ENCODE peak calls at places on chromosomes 7 and 10, in four cellular contexts. K, Q, B and X are unnamed samples.

GRCh38 chr10:80205478-80206276 is at the start of gene ANXA11:
- DNase-seq in B (peak; percentile 96), Q (peak; percentile 81), K (peak; percentile 89), X (peak; percentile 85)

GRCh38 chr10:113469796-113470195 is 83.1 kb upstream of the HABP2 start:
- DNase-seq in K (no peak), B (no peak), Q (no peak), X (no peak)

GRCh38 chr10:26737730-26738129 is 40.2 kb downstream of the PDSS1 start:
- DNase-seq in B (no peak), K (no peak), Q (no peak), X (no peak)

GRCh38 chr7:155643804-155644177 is 670 bp upstream of the RBM33 start:
- DNase-seq in B (no peak), Q (no peak), K (no peak), X (no peak)

GRCh38 chr10:50349554-50349953 is 98.2 kb upstream of the ASAH2 start:
- DNase-seq in K (no peak), Q (no peak), B (no peak), X (no peak)

GRCh38 chr10:12980713-12981306 is 20.7 kb downstream of the CCDC3 start:
- DNase-seq in Q (no peak), B (no peak), K (no peak), X (no peak)

GRCh38 chr10:14358886-14359573 is 28.3 kb upstream of the FRMD4A start:
- DNase-seq in B (no peak), K (no peak), Q (no peak), X (no peak)

GRCh38 chr10:23994459-23995046 is 214.4 kb upstream of the KIAA1217 start:
- DNase-seq in Q (peak; percentile 36), B (peak; percentile 52), K (peak; percentile 77), X (peak; percentile 30)

GRCh38 chr10:101291254-101292193 is 62.3 kb upstream of the LBX1 start:
- DNase-seq in K (peak; percentile 48), Q (peak; percentile 39), B (peak; percentile 94), X (peak; percentile 33)

GRCh38 chr7:69903410-69903809 is 305.1 kb downstream of the AUTS2 start:
- DNase-seq in K (no peak), Q (no peak), B (no peak), X (no peak)

GRCh38 chr7:587769-588168 is 68.1 kb upstream of the PDGFA start:
- DNase-seq in Q (no peak), K (no peak), B (no peak), X (no peak)

GRCh38 chr10:47143072-47143471 is 156.9 kb upstream of the GDF10 start:
- DNase-seq in K (no peak), B (no peak), Q (no peak), X (no peak)

GRCh38 chr7:155262010-155262409 is 35.7 kb upstream of the INSIG1 start:
- DNase-seq in K (no peak), Q (no peak), B (no peak), X (no peak)

GRCh38 chr10:11602357-11602756 is 9.1 kb downstream of the USP6NL start:
- DNase-seq in K (no peak), Q (no peak), B (no peak), X (no peak)

GRCh38 chr10:72697711-72698110 is 5.8 kb downstream of the MCU start:
- DNase-seq in B (no peak), Q (no peak), K (no peak), X (no peak)

GRCh38 chr10:79179404-79180309 is 110.9 kb downstream of the ZMIZ1 start:
- DNase-seq in K (no peak), B (peak; percentile 92), Q (no peak), X (no peak)

GRCh38 chr7:92255308-92255707 is 9.5 kb downstream of the ANKIB1 start:
- DNase-seq in B (no peak), Q (no peak), K (no peak), X (peak; percentile 68)

GRCh38 chr10:93603023-93603422 is 2.0 kb upstream of the RBP4 start:
- DNase-seq in Q (no peak), B (no peak), K (no peak), X (no peak)

GRCh38 chr10:73169320-73169719 is 1.4 kb downstream of the FAM149B1 start:
- DNase-seq in Q (no peak), K (no peak), B (no peak), X (no peak)

GRCh38 chr7:157685430-157686284 is 348.9 kb downstream of the DNAJB6 start:
- DNase-seq in K (no peak), B (peak; percentile 44), Q (no peak), X (peak; percentile 40)

GRCh38 chr7:75740846-75741497 is 2.2 kb upstream of the HIP1 start:
- DNase-seq in B (no peak), K (peak; percentile 24), Q (no peak), X (no peak)

GRCh38 chr7:143013473-143013872 is 13.5 kb downstream of the OR9A2 start:
- DNase-seq in B (no peak), Q (peak; percentile 14), K (no peak), X (no peak)

GRCh38 chr10:18611168-18611567 is 40.2 kb downstream of the NSUN6 start:
- DNase-seq in K (no peak), B (no peak), Q (no peak), X (no peak)

GRCh38 chr10:15346440-15347141 is 24.5 kb downstream of the FAM171A1 start:
- DNase-seq in B (peak; percentile 73), Q (peak; percentile 25), K (no peak), X (no peak)

GRCh38 chr10:126599949-126600627 is 70.4 kb downstream of the C10orf90 start:
- DNase-seq in Q (no peak), K (no peak), B (peak; percentile 60), X (no peak)

GRCh38 chr7:112421666-112422486 is 28.4 kb upstream of the IFRD1 start:
- DNase-seq in K (no peak), B (no peak), Q (no peak), X (no peak)

GRCh38 chr10:124181656-124182055 is 88.3 kb upstream of the CHST15 start:
- DNase-seq in K (no peak), B (no peak), Q (no peak), X (no peak)

GRCh38 chr7:39811161-39811614 is 138.9 kb upstream of the CDK13 start:
- DNase-seq in K (no peak), Q (no peak), B (peak; percentile 81), X (peak; percentile 57)

GRCh38 chr10:33327750-33328149 is 6.7 kb downstream of the NRP1 start:
- DNase-seq in B (no peak), K (no peak), Q (no peak), X (no peak)

GRCh38 chr10:33328253-33328652 is 6.2 kb downstream of the NRP1 start:
- DNase-seq in B (no peak), K (no peak), Q (no peak), X (no peak)

GRCh38 chr10:33325929-33326328 is 8.5 kb downstream of the NRP1 start:
- DNase-seq in B (no peak), K (no peak), Q (no peak), X (no peak)

GRCh38 chr10:33329178-33329577 is 5.3 kb downstream of the NRP1 start:
- DNase-seq in B (no peak), K (no peak), Q (no peak), X (no peak)

GRCh38 chr10:33326897-33327296 is 7.6 kb downstream of the NRP1 start:
- DNase-seq in K (no peak), Q (no peak), B (no peak), X (no peak)
- H3K27ac ChIP-seq in K (no peak overlapping the region), Q (no peak overlapping the region), B (peak overlapping the region; percentile 93), X (no peak overlapping the region)

GRCh38 chr7:20796565-20796964 is 9.9 kb upstream of the SP8 start:
- DNase-seq in Q (no peak), B (no peak), K (no peak), X (no peak)
- H3K27me3 ChIP-seq in Q (no peaks in the 10 kb centered on the region), B (peaks cover 80% of the 10 kb centered on the region), K (peaks cover 59% of the 10 kb centered on the region), X (peaks cover 83% of the 10 kb centered on the region)

GRCh38 chr7:47493971-47494370 is 87.9 kb downstream of the TNS3 start:
- DNase-seq in B (no peak), Q (no peak), K (no peak), X (no peak)
- H3K4me3 ChIP-seq in B (no peak overlapping the region), Q (no peak overlapping the region), K (no peak overlapping the region), X (no peak overlapping the region)

DNA sequence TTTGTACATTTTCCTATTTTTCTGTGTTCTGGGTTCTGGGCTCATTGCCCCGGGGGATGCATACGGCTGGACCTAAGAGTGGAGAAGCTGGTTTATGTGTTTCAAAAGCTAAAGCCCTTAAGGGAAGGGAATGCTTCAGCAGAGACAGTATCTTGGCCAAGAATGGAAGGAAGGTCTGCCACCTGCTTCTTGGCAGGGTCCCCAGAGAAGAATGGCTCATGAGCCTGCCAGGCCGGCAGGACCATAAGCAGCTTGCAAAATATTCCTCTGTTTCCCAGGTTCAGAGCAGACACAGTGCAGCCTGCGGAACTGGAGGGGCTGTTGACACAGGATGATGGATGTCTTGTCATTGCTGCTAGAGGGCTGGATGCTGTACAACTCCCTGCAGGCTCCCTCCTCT is 7.8 kb upstream of the ABHD11 start:
- DNase-seq in K (peak; percentile 67), Q (no peak), B (no peak), X (no peak)
- H3K27ac ChIP-seq in K (peak overlapping the region; percentile 69), Q (no peak overlapping the region), B (no peak overlapping the region), X (no peak overlapping the region)

DNA sequence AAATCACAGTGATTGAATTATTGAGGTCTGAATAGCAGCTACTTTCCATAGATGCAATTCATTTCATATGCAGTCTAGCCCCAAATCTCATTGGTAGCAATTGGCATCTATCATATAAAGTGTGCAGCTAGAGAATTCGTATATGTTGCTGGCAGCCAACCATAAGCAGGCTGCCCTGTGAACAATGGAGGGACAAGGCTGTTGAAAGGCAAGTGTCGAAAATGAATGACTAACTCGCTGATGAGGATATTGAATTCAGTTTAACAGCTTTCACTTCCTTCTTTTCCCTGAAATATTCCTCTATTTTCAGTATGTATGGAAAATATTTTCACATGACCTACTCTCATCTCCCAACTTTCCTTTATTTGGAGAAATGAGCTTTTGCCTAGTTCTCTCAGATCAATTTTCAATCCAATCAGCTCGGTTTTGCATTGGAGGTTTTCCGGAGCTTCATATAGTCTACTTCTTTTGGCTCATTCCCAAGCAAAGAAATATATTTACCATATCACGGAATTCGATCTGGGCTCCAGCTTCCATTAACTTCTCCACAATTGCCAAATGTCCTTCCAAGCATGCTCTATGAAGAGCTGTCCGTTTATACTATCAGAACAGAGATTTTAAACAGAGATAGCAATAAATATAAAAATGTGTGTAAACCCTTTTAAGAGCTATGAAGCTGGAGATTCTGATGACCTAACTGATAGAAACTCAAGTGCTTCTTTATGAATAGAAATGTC is 3.5 kb downstream of the ANKRD1 start:
- DNase-seq in K (no peak), Q (no peak), B (peak; percentile 11), X (no peak)
- H3K27me3 ChIP-seq in K (no peaks in the 10 kb centered on the region), Q (no peaks in the 10 kb centered on the region), B (no peaks in the 10 kb centered on the region), X (no peaks in the 10 kb centered on the region)

GRCh38 chr10:96673318-96674099 is 46.8 kb downstream of the PIK3AP1 start:
- DNase-seq in K (peak; percentile 54), B (no peak), Q (peak; percentile 70), X (peak; percentile 31)
- H3K4me3 ChIP-seq in K (no peak overlapping the region), B (no peak overlapping the region), Q (peak overlapping the region; percentile 24), X (no peak overlapping the region)

GRCh38 chr7:101956130-101956529 is 138.7 kb downstream of the CUX1 start:
- DNase-seq in Q (no peak), K (no peak), B (no peak), X (no peak)
- H3K27ac ChIP-seq in Q (no peak overlapping the region), K (no peak overlapping the region), B (no peak overlapping the region), X (no peak overlapping the region)

GRCh38 chr10:75428434-75429158 is 2.8 kb upstream of the LRMDA start:
- DNase-seq in B (no peak), K (peak; percentile 31), Q (peak; percentile 46), X (no peak)

GRCh38 chr10:75429159-75429827 is 2.1 kb upstream of the LRMDA start:
- DNase-seq in B (no peak), K (no peak), Q (no peak), X (no peak)

GRCh38 chr10:75425291-75426079 is 5.9 kb upstream of the LRMDA start:
- DNase-seq in K (peak; percentile 72), B (no peak), Q (no peak), X (no peak)

GRCh38 chr10:75424553-75424952 is 6.9 kb upstream of the LRMDA start:
- DNase-seq in K (no peak), B (no peak), Q (no peak), X (no peak)

GRCh38 chr10:75426880-75427279 is 4.5 kb upstream of the LRMDA start:
- DNase-seq in K (no peak), Q (no peak), B (no peak), X (no peak)
- H3K27me3 ChIP-seq in K (no peaks in the 10 kb centered on the region), Q (no peaks in the 10 kb centered on the region), B (no peaks in the 10 kb centered on the region), X (peaks cover 5% of the 10 kb centered on the region)